ENCODE peak calls at places on chromosomes 3 and 15, in four cellular contexts. L is lower lobe of right lung, O is tibial nerve, U is uterus. P is an unnamed sample. For H3K27me3, the result is how much of the 10 kb centered on the place peaks cover.

GRCh38 chr15:77342767-77343166 is 77.1 kb downstream of the PEAK1 start:
- DNase-seq in L (no peak), O (no peak), U (no peak), P (no peak)

GRCh38 chr15:68749365-68750141 is 71.1 kb downstream of the ANP32A start:
- DNase-seq in L (no peak), O (no peak), U (no peak), P (no peak)

GRCh38 chr3:57227930-57228733 is 603 bp downstream of the APPL1 start:
- DNase-seq in L (peak), O (no peak), U (peak), P (peak)

GRCh38 chr15:48628832-48629231 is 16.7 kb downstream of the FBN1 start:
- DNase-seq in L (no peak), O (no peak), U (no peak), P (no peak)

GRCh38 chr3:13077431-13078157 is 4.4 kb upstream of the IQSEC1 start:
- DNase-seq in L (no peak), O (no peak), U (no peak), P (peak)

GRCh38 chr15:40345225-40345866 is 4.6 kb upstream of the CCDC9B start:
- DNase-seq in L (peak), O (no peak), U (no peak), P (no peak)

GRCh38 chr3:51977449-51978142 is 2.7 kb downstream of the ABHD14A start:
- DNase-seq in L (no peak), O (no peak), U (no peak), P (no peak)

GRCh38 chr15:89632563-89633430 is 22.5 kb downstream of the KIF7 start:
- DNase-seq in L (no peak), O (no peak), U (no peak), P (no peak)

GRCh38 chr3:187025254-187025655 is 94.9 kb downstream of the ST6GAL1 start:
- DNase-seq in L (no peak), O (no peak), U (no peak), P (no peak)

GRCh38 chr3:31534036-31534435 is 1.3 kb downstream of the STT3B start:
- DNase-seq in L (no peak), O (no peak), U (no peak), P (no peak)

GRCh38 chr3:128335621-128336296 is 130.9 kb downstream of the DNAJB8 start:
- DNase-seq in L (peak), O (no peak), U (no peak), P (no peak)

GRCh38 chr3:134693804-134694203 is 43.0 kb upstream of the KY start:
- DNase-seq in L (no peak), O (no peak), U (no peak), P (no peak)

GRCh38 chr3:111321786-111322185 is 220.2 kb upstream of the CD96 start:
- DNase-seq in L (no peak), O (no peak), U (no peak), P (no peak)

DNA sequence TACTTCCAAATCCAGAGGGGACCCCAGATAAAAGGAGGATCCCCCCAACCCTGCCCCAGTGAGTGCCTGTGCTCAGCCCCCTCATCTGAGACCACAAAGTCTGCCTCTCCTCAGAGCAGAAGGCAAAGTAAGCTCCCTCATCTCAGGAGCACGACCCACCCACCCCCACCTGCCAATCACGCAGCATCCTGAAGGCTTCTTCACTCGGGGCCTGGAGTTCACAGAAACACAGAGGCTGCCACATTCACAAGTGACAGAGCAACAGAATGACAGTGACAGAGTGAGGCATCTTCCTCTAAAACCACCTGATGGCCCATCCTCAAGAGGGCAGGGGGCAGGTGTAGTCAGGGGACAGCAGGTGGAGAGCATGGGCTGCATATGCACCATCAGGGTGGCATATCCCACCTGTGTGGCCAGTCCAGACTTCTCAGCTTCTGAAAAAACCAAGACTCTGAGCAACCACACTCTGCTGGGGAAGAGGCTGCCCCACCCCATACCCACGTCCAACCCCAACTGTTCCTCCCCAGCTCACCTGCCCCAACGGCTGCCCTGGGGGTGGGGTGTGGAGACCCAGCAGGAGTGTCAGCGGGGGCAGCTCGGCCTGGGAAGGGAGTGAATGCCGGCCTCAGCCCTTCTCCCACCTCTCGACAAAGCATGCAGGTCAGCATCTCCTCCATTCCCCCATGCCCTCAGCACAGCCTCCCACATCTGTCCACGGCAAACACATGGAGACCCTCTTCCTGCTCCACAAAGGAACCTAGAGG is 19.3 kb downstream of the ADCY5 start:
- DNase-seq in L (no peak), O (no peak), U (no peak), P (no peak)
- H3K27me3 ChIP-seq in L (under half), O (under half), U (under half), P (under half)

GRCh38 chr15:97522362-97522761 is 438.1 kb upstream of the ARRDC4 start:
- DNase-seq in L (no peak), O (no peak), U (no peak), P (no peak)
- H3K4me3 ChIP-seq in L (no peak), O (peak), U (no peak), P (peak)

GRCh38 chr3:174441588-174442316 is 417.4 kb upstream of the NAALADL2 start:
- DNase-seq in L (no peak), O (no peak), U (no peak), P (no peak)

GRCh38 chr3:174439621-174440349 is 419.3 kb upstream of the NAALADL2 start:
- DNase-seq in L (no peak), O (no peak), U (peak), P (no peak)

GRCh38 chr3:174442317-174442682 is 416.8 kb upstream of the NAALADL2 start:
- DNase-seq in L (no peak), O (no peak), U (no peak), P (no peak)

GRCh38 chr3:174440350-174440716 is 418.8 kb upstream of the NAALADL2 start:
- DNase-seq in L (peak), O (no peak), U (peak), P (peak)

GRCh38 chr3:174440741-174441587 is 418.2 kb upstream of the NAALADL2 start:
- DNase-seq in L (peak), O (peak), U (peak), P (peak)
- TF ChIP-seq CTCF in L (no peak), O (no peak), U (no peak), P (peak)

GRCh38 chr3:84555629-84556028 is 403.2 kb upstream of the CADM2 start:
- DNase-seq in L (no peak), O (no peak), U (no peak), P (no peak)
- H3K27me3 ChIP-seq in L (under half), O (under half), U (under half), P (under half)

GRCh38 chr3:172038823-172039222 is 555 bp upstream of the FNDC3B start:
- DNase-seq in L (no peak), O (no peak), U (peak), P (no peak)

GRCh38 chr3:172033392-172033791 is 6.0 kb upstream of the FNDC3B start:
- DNase-seq in L (no peak), O (no peak), U (no peak), P (no peak)

GRCh38 chr3:172039352-172040077 is at the start of gene FNDC3B:
- DNase-seq in L (peak), O (peak), U (peak), P (peak)

GRCh38 chr3:172034786-172035685 is 4.3 kb upstream of the FNDC3B start:
- DNase-seq in L (no peak), O (no peak), U (no peak), P (no peak)

DNA sequence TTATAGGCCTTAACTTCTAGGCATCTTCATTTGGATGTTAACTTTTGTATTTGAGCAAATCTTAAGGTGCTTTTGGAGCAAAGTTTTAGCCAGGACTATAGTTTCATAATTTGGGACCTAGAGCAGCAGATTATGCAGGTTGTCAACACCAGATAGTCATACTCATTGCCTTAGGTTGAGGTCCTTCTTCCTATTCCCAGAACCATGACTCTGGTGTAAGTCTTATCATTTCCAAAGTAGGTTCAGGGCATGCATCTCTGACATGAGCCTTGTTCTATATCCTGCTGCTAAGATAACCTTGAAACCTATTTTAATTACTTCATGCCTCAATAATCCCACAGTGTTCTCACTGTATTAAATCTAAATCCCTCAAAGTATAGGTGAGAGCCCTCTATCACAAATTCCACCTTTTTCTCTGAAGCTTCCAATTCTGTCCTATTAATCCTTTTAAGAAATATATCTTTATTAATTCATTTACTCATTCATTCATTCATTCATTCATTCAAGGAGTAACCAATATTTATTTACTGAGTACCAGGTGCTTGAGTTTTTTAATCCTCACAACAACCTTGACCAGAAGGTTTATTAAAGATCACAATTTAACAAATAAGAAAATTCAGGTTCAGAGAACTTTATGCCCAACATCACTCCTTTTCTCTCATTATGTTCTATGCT is 2.7 kb upstream of the FNDC3B start:
- DNase-seq in L (no peak), O (no peak), U (no peak), P (no peak)
- H3K4me3 ChIP-seq in L (no peak), O (no peak), U (no peak), P (no peak)

GRCh38 chr3:70757658-70758057 is 445.2 kb upstream of the MDFIC2 start:
- DNase-seq in L (no peak), O (no peak), U (no peak), P (no peak)

GRCh38 chr3:70754314-70754713 is 441.9 kb upstream of the MDFIC2 start:
- DNase-seq in L (no peak), O (no peak), U (no peak), P (no peak)

GRCh38 chr3:70749122-70749521 is 436.7 kb upstream of the MDFIC2 start:
- DNase-seq in L (no peak), O (no peak), U (no peak), P (no peak)

GRCh38 chr3:70748593-70748992 is 436.2 kb upstream of the MDFIC2 start:
- DNase-seq in L (no peak), O (no peak), U (no peak), P (no peak)

GRCh38 chr3:70753572-70753971 is 441.1 kb upstream of the MDFIC2 start:
- DNase-seq in L (no peak), O (no peak), U (no peak), P (no peak)
- TF ChIP-seq CTCF in L (no peak), O (no peak), U (no peak), P (no peak)